ENCODE peak calls at places on chromosomes 1 and 21, in six cellular contexts. J, G, M, B, T and A are unnamed samples.

GRCh38 chr1:43617011-43617410 is 32.9 kb upstream of the KDM4A start:
- DNase-seq in J (no peak), G (no peak), M (no peak), B (no peak), T (no peak), A (no peak)

GRCh38 chr1:37776946-37777516 is 12.1 kb upstream of the EPHA10 start:
- DNase-seq in J (no peak), G (no peak), M (no peak), B (no peak), T (no peak), A (no peak)

GRCh38 chr1:17472814-17473213 is 33.3 kb upstream of the RCC2 start:
- DNase-seq in J (no peak), G (no peak), M (no peak), B (no peak), T (no peak), A (no peak)

GRCh38 chr1:35264861-35265260 is 3.6 kb upstream of the ZMYM4 start:
- DNase-seq in J (peak), G (no peak), M (peak), B (peak), T (no peak), A (no peak)

GRCh38 chr1:14222086-14222485 is 376.4 kb upstream of the KAZN start:
- DNase-seq in J (no peak), G (no peak), M (no peak), B (no peak), T (no peak), A (peak)

GRCh38 chr1:4079815-4080214 is 179.7 kb upstream of the C1orf174 start:
- DNase-seq in J (no peak), G (no peak), M (no peak), B (no peak), T (no peak), A (no peak)

GRCh38 chr1:3717715-3718601 is 34.3 kb upstream of the CCDC27 start:
- DNase-seq in J (no peak), G (no peak), M (no peak), B (no peak), T (no peak), A (no peak)

GRCh38 chr1:235902638-235903542 is 36.2 kb upstream of the LYST start:
- DNase-seq in J (peak), G (no peak), M (peak), B (peak), T (no peak), A (no peak)

GRCh38 chr1:214454619-214455396 is 96.6 kb downstream of the PTPN14 start:
- DNase-seq in J (no peak), G (no peak), M (no peak), B (no peak), T (no peak), A (no peak)

DNA sequence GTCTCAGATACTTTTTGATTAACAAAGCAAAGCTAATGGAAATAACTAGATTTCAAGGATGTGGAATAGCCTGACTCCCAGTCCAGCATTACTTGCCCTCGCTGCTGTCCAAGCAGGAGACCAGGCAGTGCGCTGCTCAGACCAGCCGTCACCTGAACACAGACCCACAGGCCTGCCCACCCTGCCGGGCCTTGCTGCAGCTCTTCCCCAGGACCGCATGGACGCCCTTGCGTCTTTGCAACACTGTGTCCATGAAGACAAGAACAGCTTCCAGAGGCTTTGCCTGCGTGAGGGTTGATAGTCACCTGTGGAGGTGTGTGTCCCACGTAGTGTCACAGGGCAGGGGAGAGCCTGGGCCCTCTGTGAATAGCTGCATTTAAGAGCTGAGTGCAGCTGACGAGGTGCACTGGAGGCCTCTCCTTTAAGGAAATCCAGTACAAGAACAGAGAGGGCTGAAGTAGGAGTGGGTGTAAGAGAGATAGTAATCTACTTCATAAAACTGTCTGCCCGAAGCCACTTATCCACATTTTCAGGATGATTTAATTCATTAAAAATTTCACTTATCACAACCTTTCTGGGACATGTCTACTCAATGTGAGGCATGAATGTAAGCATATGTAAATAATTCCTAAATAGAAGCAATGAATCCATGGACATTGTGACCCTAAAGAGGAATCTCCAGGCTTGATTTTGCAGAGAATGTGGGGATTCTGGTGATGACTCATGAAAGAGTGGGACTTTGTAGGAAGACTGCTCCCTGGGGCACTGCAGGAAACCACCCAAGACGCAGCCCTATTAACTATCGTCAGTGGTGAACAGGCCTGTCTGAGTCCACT is 176.2 kb upstream of the RAB4A start:
- DNase-seq in J (no peak), G (no peak), M (no peak), B (no peak), T (no peak), A (no peak)
- H3K27ac ChIP-seq in J (peak), G (no peak), M (no peak), B (peak), T (no peak), A (no peak)

DNA sequence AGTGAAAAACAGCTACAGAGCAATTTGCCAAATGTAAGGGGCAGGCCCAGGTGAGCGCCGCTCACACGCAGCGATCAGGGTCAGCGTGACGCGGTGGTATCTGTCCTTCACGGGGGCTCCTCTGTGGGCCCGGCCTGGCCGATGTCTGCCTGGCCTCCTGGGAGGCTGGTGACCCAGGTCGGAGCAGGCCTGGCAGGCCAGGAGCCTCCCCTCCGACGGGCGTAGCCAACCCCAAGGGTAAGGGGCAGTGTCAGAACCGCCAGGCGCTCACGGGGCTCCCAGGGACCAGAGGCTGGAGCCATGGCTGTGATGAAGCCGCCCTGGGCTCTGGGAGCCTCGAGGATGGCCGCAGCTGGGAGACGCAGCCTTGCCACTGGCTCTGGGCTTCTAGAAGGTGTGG is 72.1 kb downstream of the MORN1 start:
- DNase-seq in J (no peak), G (no peak), M (no peak), B (no peak), T (no peak), A (no peak)
- H3K27ac ChIP-seq in J (no peak), G (no peak), M (no peak), B (no peak), T (peak), A (no peak)

DNA sequence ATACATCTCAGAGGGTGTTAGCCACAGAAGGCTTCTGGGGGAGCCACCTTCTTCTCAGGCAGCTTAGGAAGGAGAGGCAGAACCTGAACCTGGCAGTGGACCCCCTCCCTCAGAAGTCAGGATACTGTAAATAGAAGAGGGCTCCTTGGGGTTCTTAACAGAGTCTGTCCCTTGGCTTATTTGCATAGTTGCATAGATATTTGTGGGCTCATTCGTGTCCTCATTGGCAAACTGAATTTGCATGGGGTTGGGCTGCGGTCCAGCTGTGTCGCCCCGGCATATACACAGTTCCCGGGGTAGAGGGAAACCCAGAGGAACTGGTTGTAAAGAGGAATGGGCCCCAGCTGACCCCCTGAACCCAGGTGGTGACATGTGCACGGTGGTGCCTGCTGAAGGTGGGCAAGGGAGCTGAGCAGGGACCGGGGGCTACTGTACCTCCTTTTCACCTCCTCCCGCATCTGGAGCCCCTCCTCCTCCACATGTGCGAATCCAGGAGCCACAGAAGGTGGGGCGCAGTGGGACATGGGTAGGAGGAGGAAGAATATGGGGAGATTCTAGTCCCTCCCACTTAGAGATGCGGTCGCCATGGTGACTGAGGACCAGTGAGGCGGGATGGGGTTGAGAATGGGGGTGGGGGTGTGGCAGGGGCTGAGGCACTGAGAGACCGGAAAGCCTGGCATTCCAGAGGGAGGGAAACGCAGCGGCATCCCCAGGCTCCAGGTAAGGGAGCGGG is 3.8 kb upstream of the SEMA4A start:
- DNase-seq in J (no peak), G (no peak), M (no peak), B (no peak), T (no peak), A (no peak)
- H3K27ac ChIP-seq in J (no peak), G (no peak), M (no peak), B (no peak), T (no peak), A (no peak)

GRCh38 chr21:36134820-36135390 is at the start of gene CBR3:
- DNase-seq in J (peak), G (peak), M (peak), B (peak), T (peak), A (peak)
- H3K27ac ChIP-seq in J (peak), G (peak), M (peak), B (peak), T (peak), A (peak)

GRCh38 chr1:94875794-94876193 is 51.1 kb downstream of the CNN3 start:
- DNase-seq in J (no peak), G (no peak), M (no peak), B (peak), T (no peak), A (no peak)
- H3K27ac ChIP-seq in J (no peak), G (no peak), M (no peak), B (peak), T (no peak), A (no peak)

GRCh38 chr1:20449736-20450311 is 36.2 kb downstream of the CAMK2N1 start:
- DNase-seq in J (no peak), G (no peak), M (no peak), B (no peak), T (no peak), A (no peak)
- H3K27ac ChIP-seq in J (no peak), G (no peak), M (no peak), B (no peak), T (no peak), A (no peak)

GRCh38 chr1:88697503-88697902 is 13.4 kb downstream of the PKN2 start:
- DNase-seq in J (no peak), G (no peak), M (no peak), B (no peak), T (no peak), A (no peak)

GRCh38 chr1:88691540-88691939 is 7.5 kb downstream of the PKN2 start:
- DNase-seq in J (no peak), G (no peak), M (no peak), B (no peak), T (no peak), A (no peak)

GRCh38 chr1:88698764-88699163 is 14.7 kb downstream of the PKN2 start:
- DNase-seq in J (no peak), G (no peak), M (no peak), B (no peak), T (no peak), A (no peak)

GRCh38 chr1:88698140-88698539 is 14.1 kb downstream of the PKN2 start:
- DNase-seq in J (no peak), G (no peak), M (no peak), B (no peak), T (no peak), A (no peak)

GRCh38 chr1:88695781-88696180 is 11.7 kb downstream of the PKN2 start:
- DNase-seq in J (no peak), G (no peak), M (no peak), B (no peak), T (no peak), A (no peak)
- H3K27ac ChIP-seq in J (no peak), G (no peak), M (no peak), B (no peak), T (no peak), A (no peak)

GRCh38 chr1:9289724-9290493 is 2.8 kb upstream of the SPSB1 start:
- DNase-seq in J (peak), G (peak), M (peak), B (peak), T (peak), A (peak)

GRCh38 chr1:9293512-9294439 is 1.1 kb downstream of the SPSB1 start:
- DNase-seq in J (no peak), G (no peak), M (no peak), B (no peak), T (no peak), A (peak)

GRCh38 chr1:9293241-9293511 is 482 bp downstream of the SPSB1 start:
- DNase-seq in J (no peak), G (no peak), M (no peak), B (no peak), T (no peak), A (no peak)

GRCh38 chr1:9292361-9293240 is at the start of gene SPSB1:
- DNase-seq in J (no peak), G (peak), M (peak), B (peak), T (peak), A (peak)

DNA sequence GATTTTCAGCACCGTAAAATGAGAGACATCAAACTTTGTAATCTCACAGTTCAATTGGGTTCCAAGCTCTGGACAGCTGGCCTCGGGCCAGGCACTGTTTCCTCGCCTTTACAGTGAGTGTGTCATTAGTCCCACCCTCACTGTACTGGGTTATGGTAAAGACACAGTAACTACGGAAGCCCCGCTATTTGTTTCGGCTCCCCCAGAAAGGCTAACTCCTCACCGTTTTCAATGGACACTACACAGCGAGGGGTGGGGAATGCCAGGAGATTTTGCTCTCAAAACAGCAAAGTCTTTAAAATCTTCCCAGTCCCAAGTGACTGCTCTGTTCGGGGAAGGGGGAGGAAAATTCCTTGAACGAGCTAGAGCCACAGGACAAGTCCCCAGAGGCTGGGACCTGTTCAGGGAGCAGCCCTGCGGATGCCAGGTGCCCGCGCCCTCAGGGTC is 757 bp upstream of the SPSB1 start:
- DNase-seq in J (no peak), G (peak), M (no peak), B (peak), T (peak), A (peak)
- H3K27ac ChIP-seq in J (peak), G (peak), M (peak), B (peak), T (peak), A (peak)